ENCODE peak calls at places on chromosomes 4 and X, in five cellular contexts. E is stomach, O is suprapubic skin, P is uterus, A is adrenal gland. R is an unnamed sample. For H3K4me1, the result is how much of the 10 kb centered on the place peaks cover.

GRCh38 chr4:38757945-38758344 is 24.8 kb downstream of the TLR10 start:
- DNase-seq in O (no peak), E (peak), P (no peak), A (no peak), R (no peak)

GRCh38 chr4:76634239-76634638 is 199.2 kb downstream of the SHROOM3 start:
- DNase-seq in O (no peak), P (no peak), A (no peak), E (no peak), R (no peak)

GRCh38 chr4:98996056-98996941 is 778 bp downstream of the METAP1 start:
- DNase-seq in O (peak), P (peak), E (no peak), A (no peak), R (no peak)

GRCh38 chr4:41361831-41362646 is 105.3 kb downstream of the UCHL1 start:
- DNase-seq in A (no peak), E (no peak), P (no peak), O (no peak), R (no peak)

GRCh38 chrX:152074163-152074562 is 64.2 kb downstream of the MAGEA10 start:
- DNase-seq in A (no peak), P (no peak), E (no peak), O (no peak), R (no peak)

GRCh38 chr4:59655996-59656395 is 1544.1 kb upstream of the ADGRL3 start:
- DNase-seq in A (no peak), E (no peak), O (no peak), P (no peak), R (no peak)

GRCh38 chr4:169152104-169152503 is 118.7 kb downstream of the SH3RF1 start:
- DNase-seq in O (no peak), E (no peak), A (no peak), P (no peak), R (no peak)

GRCh38 chr4:128228778-128229457 is 58.7 kb downstream of the PGRMC2 start:
- DNase-seq in A (no peak), E (no peak), O (no peak), P (no peak), R (no peak)

GRCh38 chr4:113406723-113407016 is 354.9 kb downstream of the CAMK2D start:
- DNase-seq in E (no peak), A (no peak), O (no peak), P (no peak), R (no peak)

GRCh38 chr4:48653217-48654014 is 126.7 kb downstream of the FRYL start:
- DNase-seq in E (no peak), P (no peak), A (peak), O (no peak), R (no peak)
- TF ChIP-seq POLR2A in E (no peak), P (no peak), A (no peak), O (no peak), R (no peak)

GRCh38 chr4:15852524-15852923 is 74.4 kb downstream of the CD38 start:
- DNase-seq in E (no peak), A (no peak), P (no peak), O (no peak), R (no peak)
- H3K4me1 ChIP-seq in E (under half), A (under half), P (under half), O (under half), R (under half)

DNA sequence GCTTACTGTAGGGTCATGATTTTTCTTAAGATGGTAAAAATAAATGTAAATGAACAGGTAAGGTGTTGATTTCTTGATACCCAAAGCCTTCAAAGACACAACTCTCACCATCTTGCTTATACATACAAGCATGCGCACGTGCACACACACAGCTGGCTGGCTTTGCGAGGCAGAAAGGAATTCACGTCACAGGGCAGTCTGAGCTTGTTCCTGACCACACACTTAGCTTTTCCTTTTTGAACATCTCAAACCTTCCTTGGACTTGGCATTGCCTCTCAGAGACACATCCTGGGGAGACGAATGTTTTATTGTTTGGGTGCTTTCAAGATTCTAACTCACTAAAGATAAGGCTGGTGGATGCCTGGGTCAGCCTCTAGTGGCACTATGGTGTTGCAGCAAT is 175.0 kb downstream of the NHS start:
- DNase-seq in E (no peak), P (no peak), A (no peak), O (no peak), R (no peak)
- TF ChIP-seq CTCF in E (no peak), P (no peak), A (no peak), O (no peak), R (no peak)

DNA sequence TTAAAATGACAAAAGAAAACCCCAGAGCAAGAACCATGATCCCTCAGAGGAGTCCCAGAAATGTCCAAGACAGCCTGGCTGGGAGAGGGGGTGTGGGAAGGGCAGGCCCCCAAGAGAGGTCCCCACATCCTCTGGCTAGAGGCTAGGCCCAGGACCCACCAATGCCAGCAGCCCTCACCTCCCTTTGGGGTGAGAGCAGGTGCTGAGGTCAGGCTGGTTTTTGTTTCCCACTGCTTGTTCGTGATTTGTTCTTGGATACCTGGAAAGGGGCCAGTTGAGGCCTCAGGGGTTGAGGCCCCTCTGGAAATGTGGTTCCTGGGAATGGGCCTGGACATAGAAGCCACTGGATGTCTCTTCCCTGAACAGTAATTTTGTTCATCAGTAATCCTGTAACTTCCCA is 2.3 kb upstream of the GRSF1 start:
- DNase-seq in E (no peak), A (no peak), P (no peak), O (no peak), R (no peak)
- TF ChIP-seq POLR2A in E (no peak), A (no peak), P (no peak), O (no peak), R (no peak)

DNA sequence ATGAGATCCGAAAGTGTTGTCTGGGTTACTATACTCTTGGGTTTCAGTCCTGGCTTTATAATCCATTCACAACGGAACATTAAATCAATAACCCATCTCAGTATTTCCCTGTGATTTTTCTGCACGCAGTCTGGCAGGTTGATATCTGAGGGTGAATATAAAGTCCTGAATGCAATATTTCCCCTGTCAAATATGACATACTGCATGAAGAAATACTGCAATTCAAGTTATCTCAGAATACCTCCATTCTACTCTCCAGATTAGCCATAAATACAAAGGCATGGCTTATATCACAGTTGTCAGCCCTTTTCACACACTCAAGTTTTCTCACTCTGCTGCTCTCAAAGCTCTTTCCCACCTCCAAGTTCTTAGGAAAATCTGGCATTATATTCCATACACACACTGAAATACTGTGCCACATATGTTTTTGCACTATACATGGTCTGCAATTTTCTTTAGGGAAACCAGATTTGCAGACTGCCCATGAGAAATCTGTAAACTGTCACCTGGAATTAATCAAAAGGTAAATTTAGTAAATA is 64.7 kb downstream of the WDFY3 start:
- DNase-seq in A (no peak), E (no peak), P (no peak), O (no peak), R (no peak)
- H3K4me1 ChIP-seq in A (under half), E (under half), P (under half), O (under half), R (under half)

DNA sequence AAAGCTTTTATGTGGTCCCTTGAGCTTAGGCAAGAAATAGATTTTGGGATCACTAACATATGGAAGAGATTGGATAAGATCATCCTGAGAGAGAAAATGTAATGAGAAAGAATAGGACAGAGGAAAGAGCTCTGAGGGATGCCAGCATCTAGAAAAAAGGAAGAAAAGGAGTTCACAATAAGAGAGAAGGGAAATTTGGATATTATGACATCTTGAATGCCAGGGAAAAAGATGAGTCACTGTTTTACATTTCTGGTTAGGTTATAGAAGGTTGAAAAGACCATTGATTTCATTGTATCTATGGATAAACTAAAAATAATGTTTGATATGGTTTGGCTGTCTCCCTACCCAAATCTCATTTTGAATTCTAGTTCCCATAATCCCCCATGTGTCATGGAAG is 208.5 kb downstream of the MAD2L1 start:
- DNase-seq in P (no peak), E (no peak), A (no peak), O (no peak), R (no peak)
- TF ChIP-seq CTCF in P (no peak), E (no peak), A (no peak), O (no peak), R (no peak)

GRCh38 chr4:40195182-40196177 is 1.4 kb upstream of the RHOH start:
- DNase-seq in P (no peak), E (no peak), O (no peak), A (no peak), R (no peak)

GRCh38 chr4:40196260-40196659 is 571 bp upstream of the RHOH start:
- DNase-seq in E (no peak), P (no peak), A (no peak), O (no peak), R (no peak)

GRCh38 chr4:40194602-40195161 is 2.1 kb upstream of the RHOH start:
- DNase-seq in O (no peak), E (no peak), A (no peak), P (no peak), R (no peak)

GRCh38 chr4:40197879-40198689 is 1.3 kb downstream of the RHOH start:
- DNase-seq in O (no peak), E (no peak), P (no peak), A (no peak), R (no peak)

GRCh38 chr4:40196724-40197281 is at the start of gene RHOH:
- DNase-seq in E (peak), P (no peak), O (no peak), A (no peak), R (no peak)
- TF ChIP-seq POLR2A in E (no peak), P (no peak), O (no peak), A (no peak), R (peak)

R was measured in upper lobe of left lung.